ENCODE peak calls at places on chromosome 12, in ten cellular contexts. H is GM13977, Z is AG04449, Q is AG09319, X is endothelial cell, P is HepG2, D is glutamatergic neuron, O is right atrium auricular region, F is astrocyte of the cerebellum, I is progenitor cell of endocrine pancreas. L is an unnamed sample.

GRCh38 chr12:24661657-24662096 is 287.2 kb downstream of the BCAT1 start:
- DNase-seq in H (no peak), Z (no peak), Q (peak; percentile 20), X (no peak), P (peak; percentile 70), D (no peak), O (no peak), F (peak; percentile 42), I (no peak), L (no peak)

GRCh38 chr12:89919241-89919906 is 210.7 kb upstream of the ATP2B1 start:
- DNase-seq in H (no peak), Z (no peak), Q (no peak), X (no peak), P (no peak), D (no peak), O (no peak), F (no peak), I (no peak), L (no peak)

GRCh38 chr12:120590741-120591407 is 9.7 kb upstream of the POP5 start:
- DNase-seq in H (no peak), Z (no peak), Q (no peak), X (no peak), P (peak; percentile 62), D (no peak), O (no peak), F (no peak), I (no peak), L (no peak)

GRCh38 chr12:54370218-54370730 is 6.0 kb upstream of the GPR84 start:
- DNase-seq in H (peak; percentile 80), Z (peak; percentile 19), Q (peak; percentile 69), X (peak; percentile 92), P (no peak), D (peak; percentile 89), O (peak; percentile 83), F (peak; percentile 46), I (peak; percentile 77), L (peak; percentile 87)

GRCh38 chr12:123384318-123384993 is 524 bp downstream of the KMT5A start:
- DNase-seq in H (peak; percentile 27), Z (no peak), Q (no peak), X (peak; percentile 24), P (no peak), D (no peak), O (no peak), F (no peak), I (peak; percentile 27), L (no peak)

GRCh38 chr12:65276923-65277322 is 1.6 kb upstream of the MSRB3 start:
- DNase-seq in H (no peak), Z (no peak), Q (no peak), X (no peak), P (no peak), D (no peak), O (no peak), F (no peak), I (no peak), L (no peak)

GRCh38 chr12:97968641-97969171 is 506.1 kb downstream of the RMST start:
- DNase-seq in H (no peak), Z (no peak), Q (no peak), X (no peak), P (no peak), D (no peak), O (no peak), F (no peak), I (no peak), L (no peak)

GRCh38 chr12:100959481-100959880 is 164.9 kb downstream of the ANO4 start:
- DNase-seq in H (no peak), Z (no peak), Q (no peak), X (no peak), P (no peak), D (no peak), O (no peak), F (peak; percentile 54), I (no peak), L (no peak)

GRCh38 chr12:6069452-6070093 is 54.9 kb downstream of the VWF start:
- DNase-seq in H (no peak), Z (peak; percentile 78), Q (peak; percentile 85), X (no peak), P (no peak), D (no peak), O (peak; percentile 81), F (no peak), I (no peak), L (no peak)

GRCh38 chr12:31629756-31630732 is 29.4 kb upstream of the ETFBKMT start:
- DNase-seq in H (no peak), Z (peak; percentile 59), Q (peak; percentile 8), X (no peak), P (no peak), D (no peak), O (no peak), F (peak; percentile 67), I (no peak), L (no peak)

GRCh38 chr12:25629341-25629740 is 76.3 kb upstream of the LMNTD1 start:
- DNase-seq in H (no peak), Z (no peak), Q (no peak), X (no peak), P (no peak), D (no peak), O (no peak), F (no peak), I (no peak), L (no peak)

GRCh38 chr12:41190360-41190759 is 2.2 kb downstream of the PDZRN4 start:
- DNase-seq in H (no peak), Z (no peak), Q (no peak), X (peak; percentile 14), P (peak; percentile 2), D (no peak), O (no peak), F (peak; percentile 12), I (no peak), L (no peak)

GRCh38 chr12:40016960-40017359 is 88.9 kb downstream of the SLC2A13 start:
- DNase-seq in H (no peak), Z (no peak), Q (no peak), X (no peak), P (no peak), D (no peak), O (no peak), F (no peak), I (no peak), L (no peak)

GRCh38 chr12:87112946-87113345 is 856.8 kb upstream of the MGAT4C start:
- DNase-seq in H (no peak), Z (no peak), Q (no peak), X (no peak), P (no peak), D (no peak), O (no peak), F (no peak), I (no peak), L (no peak)

GRCh38 chr12:95918194-95918993 is 24.0 kb downstream of the CCDC38 start:
- DNase-seq in H (peak; percentile 62), Z (no peak), Q (peak; percentile 22), X (peak; percentile 41), P (peak; percentile 71), D (peak; percentile 33), O (no peak), F (no peak), I (no peak), L (peak; percentile 29)

GRCh38 chr12:953776-954175 is 4.3 kb upstream of the RAD52 start:
- DNase-seq in H (no peak), Z (no peak), Q (no peak), X (no peak), P (no peak), D (no peak), O (no peak), F (no peak), I (no peak), L (no peak)

DNA sequence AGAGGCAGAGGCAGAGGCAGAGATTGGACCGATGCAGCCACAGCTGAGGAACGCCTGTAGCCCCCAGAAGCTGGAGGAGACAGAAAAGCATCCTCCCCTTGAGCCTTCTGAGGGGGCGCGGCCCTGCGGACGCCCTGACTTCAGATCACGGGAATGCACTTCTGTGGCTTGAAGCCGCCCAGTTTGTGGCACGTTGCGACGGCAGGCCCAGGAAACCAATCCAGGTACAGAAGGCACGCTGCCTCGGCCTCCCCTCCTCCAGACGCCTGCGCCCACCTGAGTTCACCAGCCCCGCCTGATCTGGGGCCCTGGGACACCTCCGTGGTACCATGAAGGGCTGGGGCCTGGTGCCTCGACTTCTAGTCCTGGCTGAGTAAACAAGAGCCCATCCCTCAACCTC is 82.0 kb downstream of the NCOR2 start:
- DNase-seq in H (no peak), Z (no peak), Q (no peak), X (no peak), P (no peak), D (no peak), O (no peak), F (no peak), I (no peak), L (no peak)
- TF ChIP-seq CTCF in H (no peak), Z (no peak), Q (no peak), X (no peak), P (no peak), D (no peak), O (no peak), F (no peak), I (no peak), L (no peak)

GRCh38 chr12:12244341-12244740 is 22.5 kb downstream of the LRP6 start:
- DNase-seq in H (no peak), Z (no peak), Q (no peak), X (no peak), P (no peak), D (no peak), O (no peak), F (no peak), I (no peak), L (no peak)
- TF ChIP-seq CTCF in H (no peak), Z (no peak), Q (no peak), X (no peak), P (no peak), D (no peak), O (no peak), F (no peak), I (no peak), L (no peak)

DNA sequence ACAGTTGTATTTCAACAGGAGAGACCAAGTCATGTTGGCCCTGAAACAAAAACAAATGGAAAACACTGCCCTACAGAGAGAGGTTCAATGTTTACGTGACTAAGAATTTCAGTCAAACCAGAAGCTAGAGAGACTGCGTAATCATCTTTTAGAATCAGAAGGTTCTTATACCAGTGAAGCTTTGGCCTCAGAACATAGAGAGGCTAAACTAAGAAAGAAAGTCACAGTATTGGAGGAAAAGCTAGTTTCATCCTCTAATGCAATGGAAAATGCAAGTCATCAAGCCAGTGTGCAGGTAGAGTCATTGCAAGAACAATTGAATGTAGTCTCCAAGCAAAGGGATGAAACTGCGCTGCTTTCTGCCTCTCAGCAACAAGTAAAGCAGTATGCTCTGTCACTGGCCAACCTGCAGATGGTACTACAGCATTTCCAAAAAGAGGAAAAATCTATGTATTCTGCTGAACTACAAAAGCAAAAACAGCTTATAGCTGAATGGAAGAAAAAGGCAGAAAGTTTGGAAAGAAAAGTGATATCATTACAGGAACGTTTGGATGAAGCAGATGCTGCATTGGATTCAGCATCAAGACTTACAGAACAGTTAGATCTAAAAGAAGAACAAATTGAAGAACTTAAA is 32.5 kb upstream of the NUAK1 start:
- DNase-seq in H (no peak), Z (no peak), Q (no peak), X (no peak), P (no peak), D (no peak), O (no peak), F (no peak), I (no peak), L (no peak)
- TF ChIP-seq CTCF in H (no peak), Z (no peak), Q (peak; percentile 35), X (no peak), P (no peak), D (no peak), O (no peak), F (no peak), I (no peak), L (no peak)

GRCh38 chr12:3269594-3269993 is 192.4 kb downstream of the TSPAN9 start:
- DNase-seq in H (no peak), Z (no peak), Q (no peak), X (no peak), P (no peak), D (no peak), O (no peak), F (no peak), I (no peak), L (no peak)
- TF ChIP-seq CTCF in H (no peak), Z (peak; percentile 22), Q (no peak), X (no peak), P (no peak), D (no peak), O (no peak), F (no peak), I (no peak), L (no peak)

L was measured in neural crest cell.